ENCODE peak calls at places on chromosomes 2 and 18, in seven cellular contexts. P is cardiac fibroblast, V is hepatocyte, A is tibial nerve, O is GM23338, H is foreskin fibroblast, X is adrenal gland. E is an unnamed sample.

GRCh38 chr18:51527826-51528225 is 330.3 kb upstream of the MEX3C start:
- DNase-seq in H (no peak), X (no peak), P (no peak), A (no peak), V (no peak), O (no peak), E (no peak)

GRCh38 chr2:626491-627339 is 50.5 kb downstream of the TMEM18 start:
- DNase-seq in P (no peak), A (no peak), H (no peak), V (no peak), X (no peak), O (no peak), E (no peak)

GRCh38 chr2:223941579-223942277 is 3.4 kb downstream of the WDFY1 start:
- DNase-seq in A (no peak), O (no peak), H (peak), X (no peak), P (peak), V (peak), E (peak)

GRCh38 chr2:24262571-24262970 is 87.7 kb downstream of the FAM228A start:
- DNase-seq in H (peak), A (no peak), V (no peak), O (no peak), X (no peak), P (peak), E (peak)

GRCh38 chr18:22432672-22433137 is 15.0 kb upstream of the CTAGE1 start:
- DNase-seq in A (peak), P (peak), O (no peak), X (peak), V (peak), H (peak), E (peak)

GRCh38 chr18:55323051-55323994 is 264.7 kb downstream of the TCF4 start:
- DNase-seq in O (peak), X (peak), A (no peak), V (no peak), P (peak), H (peak), E (no peak)

GRCh38 chr18:27355308-27355707 is 170.2 kb upstream of the CHST9 start:
- DNase-seq in A (no peak), O (no peak), X (no peak), H (no peak), V (no peak), P (no peak), E (no peak)

GRCh38 chr2:41853427-41854191 is 194.2 kb upstream of the PKDCC start:
- DNase-seq in P (peak), V (peak), A (no peak), H (peak), O (peak), X (peak), E (no peak)

GRCh38 chr2:10103179-10103578 is 19.4 kb upstream of the RRM2 start:
- DNase-seq in V (no peak), O (no peak), X (no peak), P (no peak), A (no peak), H (no peak), E (no peak)

GRCh38 chr2:189933911-189934399 is 128.6 kb downstream of the MSTN start:
- DNase-seq in X (no peak), H (peak), P (peak), O (no peak), V (no peak), A (no peak), E (peak)

GRCh38 chr2:42974697-42975357 is 182.4 kb upstream of the HAAO start:
- DNase-seq in X (peak), V (peak), H (peak), P (peak), A (peak), O (peak), E (no peak)

GRCh38 chr18:42287047-42287446 is 332.0 kb downstream of the PIK3C3 start:
- DNase-seq in P (no peak), V (no peak), A (no peak), H (no peak), X (no peak), O (no peak), E (no peak)

GRCh38 chr2:44838116-44838790 is 103.2 kb upstream of the SIX3 start:
- DNase-seq in O (no peak), X (no peak), A (no peak), P (no peak), V (no peak), H (no peak), E (no peak)

GRCh38 chr2:20448246-20449046 is 1.6 kb downstream of the RHOB start:
- DNase-seq in O (no peak), P (peak), A (no peak), X (no peak), V (no peak), H (peak), E (no peak)

GRCh38 chr2:10169581-10169980 is 47.0 kb downstream of the RRM2 start:
- DNase-seq in A (no peak), P (peak), O (no peak), X (peak), V (peak), H (no peak), E (no peak)

GRCh38 chr2:148561389-148561788 is 83.2 kb upstream of the EPC2 start:
- DNase-seq in O (no peak), X (no peak), H (no peak), A (no peak), P (no peak), V (no peak), E (no peak)

GRCh38 chr2:72931280-72931910 is 14.1 kb downstream of the EMX1 start:
- DNase-seq in X (no peak), V (no peak), O (no peak), P (no peak), H (peak), A (no peak), E (no peak)

GRCh38 chr2:10920764-10921468 is 9.2 kb downstream of the KCNF1 start:
- DNase-seq in H (no peak), X (no peak), A (no peak), V (no peak), O (no peak), P (no peak), E (no peak)

GRCh38 chr18:805008-805754 is 6.9 kb downstream of the YES1 start:
- DNase-seq in V (no peak), P (no peak), O (no peak), X (no peak), A (no peak), H (no peak), E (no peak)

GRCh38 chr2:67290451-67290991 is 106.6 kb upstream of the ETAA1 start:
- DNase-seq in O (no peak), H (peak), V (no peak), P (peak), A (no peak), X (no peak), E (peak)

GRCh38 chr2:159518321-159519005 is 97.9 kb downstream of the BAZ2B start:
- DNase-seq in A (no peak), P (no peak), O (peak), H (no peak), X (no peak), V (no peak), E (no peak)

GRCh38 chr18:24315170-24315569 is 82.5 kb downstream of the OSBPL1A start:
- DNase-seq in A (no peak), V (no peak), X (no peak), H (peak), O (no peak), P (no peak), E (no peak)

GRCh38 chr18:35605686-35606417 is 24.3 kb downstream of the GALNT1 start:
- DNase-seq in A (no peak), H (peak), P (peak), V (no peak), X (no peak), O (no peak), E (no peak)

GRCh38 chr2:127324635-127325034 is 30.7 kb upstream of the ERCC3 start:
- DNase-seq in V (peak), X (peak), A (no peak), H (peak), O (peak), P (peak), E (no peak)

GRCh38 chr18:50788284-50788683 is 31.5 kb downstream of the MRO start:
- DNase-seq in O (peak), H (no peak), X (no peak), A (no peak), P (no peak), V (no peak), E (no peak)

GRCh38 chr2:133412637-133413164 is 155.6 kb downstream of the NCKAP5 start:
- DNase-seq in A (no peak), X (no peak), P (no peak), H (no peak), O (no peak), V (no peak), E (no peak)

GRCh38 chr2:188466761-188467160 is 175.1 kb downstream of the GULP1 start:
- DNase-seq in X (no peak), O (no peak), P (no peak), A (no peak), V (no peak), H (no peak), E (no peak)

GRCh38 chr18:48804856-48805610 is 145.7 kb downstream of the SMAD7 start:
- DNase-seq in X (peak), O (no peak), A (no peak), H (no peak), P (no peak), V (no peak), E (no peak)

GRCh38 chr2:45014016-45014702 is 4.9 kb upstream of the SIX2 start:
- DNase-seq in H (peak), O (peak), P (peak), A (no peak), V (peak), X (no peak), E (no peak)

GRCh38 chr2:221792971-221793670 is 221.0 kb upstream of the EPHA4 start:
- DNase-seq in V (peak), P (no peak), A (no peak), H (no peak), O (peak), X (no peak), E (no peak)

GRCh38 chr2:28463893-28464292 is 32.0 kb upstream of the PLB1 start:
- DNase-seq in X (no peak), A (no peak), H (no peak), V (no peak), O (no peak), P (peak), E (no peak)

GRCh38 chr2:125086313-125087184 is 1061.5 kb downstream of the CNTNAP5 start:
- DNase-seq in X (no peak), A (no peak), V (peak), O (no peak), H (no peak), P (no peak), E (no peak)

GRCh38 chr2:61763605-61764034 is 90.2 kb downstream of the FAM161A start:
- DNase-seq in A (peak), P (peak), O (no peak), V (peak), H (peak), X (peak), E (peak)

DNA sequence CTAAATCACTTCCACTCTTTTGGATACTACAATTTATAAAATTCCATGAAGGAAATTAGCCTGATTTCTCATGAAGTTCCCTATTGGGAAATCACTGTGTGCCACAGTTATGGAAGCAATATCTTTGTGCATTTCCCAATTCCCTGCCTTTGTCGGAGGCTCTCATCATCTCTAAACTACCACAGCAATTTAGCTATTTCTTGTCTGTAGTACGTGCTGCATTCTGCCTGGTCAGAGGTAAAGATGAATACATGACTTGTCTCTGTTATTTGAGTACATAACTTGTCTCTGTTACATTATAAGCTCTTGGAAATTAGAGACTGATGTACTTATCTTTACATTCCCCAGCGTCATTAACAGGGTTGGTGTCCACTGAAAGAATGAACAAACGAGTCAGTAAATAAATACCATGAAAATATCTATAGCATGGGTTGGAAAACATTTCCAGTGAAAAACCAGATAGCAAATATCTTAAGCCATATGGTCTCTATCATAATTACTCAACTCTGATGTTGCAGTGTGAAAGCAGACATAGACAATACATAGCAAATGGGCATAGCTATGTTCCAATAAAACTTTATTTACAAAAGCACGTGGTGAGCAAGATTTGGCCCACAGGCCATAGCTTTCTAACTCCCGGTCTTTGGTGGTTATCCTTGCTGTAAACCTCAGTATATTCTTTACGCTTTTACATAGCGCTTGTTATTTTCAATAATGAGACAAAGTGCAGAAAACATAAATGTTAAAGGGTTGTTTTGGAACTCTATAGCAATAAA is 78.8 kb downstream of the BCL2 start:
- DNase-seq in V (no peak), A (no peak), X (no peak), P (peak), H (peak), O (no peak), E (no peak)
- TF ChIP-seq CTCF in V (no peak), A (no peak), X (no peak), P (no peak), H (no peak), O (no peak), E (no peak)

GRCh38 chr2:170118641-170119040 is 59.3 kb upstream of the MYO3B start:
- DNase-seq in X (no peak), A (no peak), O (no peak), V (no peak), P (no peak), H (no peak), E (no peak)

GRCh38 chr2:170115501-170116229 is 62.3 kb upstream of the MYO3B start:
- DNase-seq in P (no peak), V (peak), H (peak), O (no peak), A (no peak), X (no peak), E (no peak)

DNA sequence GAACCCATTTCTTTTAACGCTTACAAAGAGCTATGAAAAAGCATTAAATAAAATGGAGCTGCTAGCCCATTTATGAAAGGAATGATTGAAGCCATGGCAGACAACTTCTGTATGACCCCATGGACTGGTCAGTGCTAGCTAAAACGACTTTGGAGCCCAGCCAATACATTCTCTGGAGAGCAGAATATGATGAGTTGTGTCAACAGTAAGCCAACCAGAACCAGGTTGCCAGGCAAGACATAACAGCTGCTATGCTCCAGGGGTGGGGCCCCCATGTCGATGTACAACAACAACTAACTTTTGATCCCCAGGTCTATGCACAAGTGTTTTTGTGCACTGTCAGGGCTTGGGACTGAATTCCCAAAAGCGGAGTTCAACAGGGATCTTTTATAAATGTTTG is 64.8 kb upstream of the MYO3B start:
- DNase-seq in P (peak), O (no peak), H (no peak), A (no peak), X (no peak), V (no peak), E (no peak)
- H3K4me3 ChIP-seq in P (no peak), O (no peak), H (no peak), A (no peak), X (no peak), V (no peak), E (no peak)

DNA sequence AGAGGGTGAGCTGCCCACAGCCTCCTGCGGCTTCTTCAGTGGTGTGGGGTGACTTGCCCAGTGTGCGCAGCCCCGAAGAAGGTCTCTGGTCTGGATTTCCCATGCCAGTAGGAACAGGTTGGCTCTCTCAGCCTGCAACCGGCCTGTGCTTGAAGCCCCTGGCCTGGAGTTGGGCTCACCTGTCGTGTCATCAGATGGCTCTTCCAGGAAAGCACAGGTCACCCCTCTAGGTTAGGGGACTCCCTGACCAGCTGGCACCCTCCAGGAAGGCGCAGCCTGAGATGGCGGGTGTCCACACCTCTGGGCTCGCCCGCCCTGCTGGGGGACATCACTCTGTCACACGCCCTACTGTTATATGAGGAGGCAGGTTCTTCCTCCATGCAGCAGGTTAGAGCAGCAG is 179.8 kb downstream of the SEPTIN10 start:
- DNase-seq in H (no peak), X (no peak), O (no peak), P (no peak), V (no peak), A (no peak), E (no peak)
- TF ChIP-seq CTCF in H (no peak), X (no peak), O (no peak), P (no peak), V (no peak), A (no peak), E (no peak)

GRCh38 chr2:157439792-157440186 is 4.1 kb downstream of the CYTIP start:
- DNase-seq in O (no peak), V (no peak), P (no peak), H (no peak), X (no peak), A (no peak), E (no peak)

GRCh38 chr2:157438907-157439791 is 4.7 kb downstream of the CYTIP start:
- DNase-seq in V (no peak), X (no peak), A (no peak), H (peak), O (no peak), P (peak), E (no peak)

GRCh38 chr2:157441072-157441454 is 2.8 kb downstream of the CYTIP start:
- DNase-seq in A (no peak), O (no peak), H (no peak), V (no peak), P (peak), X (no peak), E (no peak)

GRCh38 chr2:157442136-157442535 is 1.8 kb downstream of the CYTIP start:
- DNase-seq in P (no peak), X (no peak), H (no peak), O (no peak), A (no peak), V (no peak), E (no peak)

GRCh38 chr2:157440404-157441071 is 3.4 kb downstream of the CYTIP start:
- DNase-seq in O (no peak), A (no peak), X (no peak), V (no peak), H (no peak), P (no peak), E (no peak)
- H3K4me3 ChIP-seq in O (no peak), A (no peak), X (no peak), V (no peak), H (no peak), P (no peak), E (no peak)

GRCh38 chr2:109662889-109663288 is 48.7 kb downstream of the SOWAHC start:
- DNase-seq in V (no peak), H (no peak), A (no peak), O (no peak), P (no peak), X (no peak), E (no peak)
- TF ChIP-seq CTCF in V (peak), H (no peak), A (no peak), O (peak), P (peak), X (no peak), E (no peak)

GRCh38 chr2:102355526-102356380 is at the start of gene IL18R1:
- DNase-seq in X (peak), H (peak), P (peak), A (peak), V (peak), O (peak), E (no peak)

GRCh38 chr2:102357975-102358374 is 2.4 kb downstream of the IL18R1 start:
- DNase-seq in H (no peak), A (no peak), P (no peak), O (no peak), X (no peak), V (no peak), E (no peak)

GRCh38 chr2:102356381-102356712 is 751 bp downstream of the IL18R1 start:
- DNase-seq in X (no peak), A (no peak), V (no peak), H (no peak), P (no peak), O (no peak), E (no peak)

GRCh38 chr2:102358496-102358895 is 2.9 kb downstream of the IL18R1 start:
- DNase-seq in O (no peak), X (no peak), V (no peak), A (no peak), H (no peak), P (no peak), E (no peak)

DNA sequence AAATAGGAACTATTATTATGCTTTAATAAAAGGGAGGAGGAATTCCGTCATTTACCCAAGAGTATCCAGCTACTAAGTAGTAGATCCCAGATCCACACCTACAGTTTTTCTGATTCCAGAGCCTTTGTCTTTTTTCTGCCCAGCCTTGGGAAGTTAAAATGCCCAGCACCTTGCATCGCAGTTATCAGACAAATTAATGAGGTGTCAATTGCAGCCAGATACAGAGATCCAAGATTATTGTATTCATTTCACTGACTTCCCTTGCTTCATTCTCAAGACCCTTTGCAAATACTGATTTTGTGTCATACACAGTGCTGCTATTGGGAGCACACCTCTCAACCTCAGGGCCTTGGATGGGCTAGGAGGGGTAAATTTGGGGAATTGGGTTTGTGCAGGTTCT is 1.1 kb downstream of the IL18R1 start:
- DNase-seq in V (no peak), O (no peak), A (no peak), H (no peak), X (no peak), P (no peak), E (no peak)
- H3K4me3 ChIP-seq in V (peak), O (peak), A (no peak), H (no peak), X (peak), P (no peak), E (no peak)

GRCh38 chr18:57648414-57648813 is 26.8 kb upstream of the NARS1 start:
- DNase-seq in A (no peak), V (no peak), P (no peak), O (peak), X (no peak), H (no peak), E (no peak)

GRCh38 chr18:57640749-57641148 is 19.1 kb upstream of the NARS1 start:
- DNase-seq in P (no peak), A (no peak), X (no peak), O (no peak), H (peak), V (no peak), E (no peak)

GRCh38 chr18:57640236-57640635 is 18.6 kb upstream of the NARS1 start:
- DNase-seq in A (no peak), P (no peak), O (no peak), H (no peak), X (no peak), V (no peak), E (no peak)

GRCh38 chr18:57649536-57650495 is 28.2 kb upstream of the NARS1 start:
- DNase-seq in P (peak), A (no peak), H (peak), O (no peak), V (no peak), X (peak), E (no peak)

GRCh38 chr18:57644540-57644939 is 22.9 kb upstream of the NARS1 start:
- DNase-seq in X (no peak), A (no peak), H (peak), V (no peak), O (no peak), P (peak), E (no peak)
- TF ChIP-seq CTCF in X (peak), A (no peak), H (no peak), V (peak), O (no peak), P (no peak), E (no peak)

GRCh38 chr2:215653344-215654015 is 217.6 kb upstream of the FN1 start:
- DNase-seq in O (no peak), V (no peak), A (no peak), P (no peak), X (no peak), H (peak), E (no peak)
- H3K4me3 ChIP-seq in O (no peak), V (no peak), A (no peak), P (no peak), X (no peak), H (no peak), E (no peak)